ENCODE peak calls at places on chromosomes 4 and X, in seven cellular contexts. G is activated CD8-positive, alpha-beta T cell treated with anti-CD3 and anti-CD28 coated beads, Interleukin-2, amount 10 ng/mL, durations not matched to agents 7 days and 5 days; R is endothelial cell; D is HFF-Myc; O is EL; Y is GM03348; I is T47D. T is an unnamed sample.

GRCh38 chrX:5681159-5681558 is 547.5 kb downstream of the NLGN4X start:
- DNase-seq in R (no peak), G (no peak), I (peak; percentile 4), D (no peak), O (no peak), Y (peak; percentile 16), T (peak; percentile 0)

GRCh38 chrX:69309074-69309792 is 144.0 kb upstream of the PJA1 start:
- DNase-seq in G (no peak), O (no peak), I (no peak), R (no peak), D (no peak), Y (no peak), T (no peak)

GRCh38 chr4:150244600-150244999 is 166.4 kb downstream of the DCLK2 start:
- DNase-seq in O (peak; percentile 68), G (no peak), D (no peak), R (no peak), Y (peak; percentile 37), I (no peak), T (peak; percentile 60)

GRCh38 chrX:12065251-12065650 is 73.0 kb upstream of the FRMPD4 start:
- DNase-seq in I (peak; percentile 64), G (no peak), O (peak; percentile 30), D (no peak), Y (peak; percentile 31), R (peak; percentile 8), T (peak; percentile 35)

GRCh38 chr4:123481034-123481433 is 84.4 kb downstream of the SPRY1 start:
- DNase-seq in I (no peak), Y (peak; percentile 52), G (no peak), D (no peak), R (no peak), O (peak; percentile 74), T (peak; percentile 48)

GRCh38 chr4:1199556-1200331 is 27.4 kb upstream of the SPON2 start:
- DNase-seq in I (no peak), R (no peak), G (no peak), D (no peak), Y (no peak), O (no peak), T (no peak)

GRCh38 chr4:140238353-140239041 is 84.5 kb upstream of the MAML3 start:
- DNase-seq in I (peak; percentile 86), R (no peak), Y (peak; percentile 88), O (peak; percentile 70), G (no peak), D (peak; percentile 90), T (peak; percentile 96)

GRCh38 chr4:116515959-116516358 is 569.4 kb downstream of the TRAM1L1 start:
- DNase-seq in O (no peak), R (no peak), Y (no peak), D (no peak), G (no peak), I (peak; percentile 73), T (no peak)

GRCh38 chr4:6465985-6466384 is 6.4 kb downstream of the PPP2R2C start:
- DNase-seq in R (no peak), O (no peak), G (no peak), D (no peak), I (no peak), Y (no peak), T (no peak)

GRCh38 chr4:40976343-40976742 is 226.6 kb downstream of the NSUN7 start:
- DNase-seq in O (peak; percentile 63), G (peak; percentile 45), D (no peak), Y (peak; percentile 60), I (peak; percentile 66), R (peak; percentile 47), T (peak; percentile 77)

GRCh38 chr4:110270492-110271197 is 72.2 kb upstream of the ELOVL6 start:
- DNase-seq in D (peak; percentile 22), I (no peak), G (no peak), O (peak; percentile 86), R (no peak), Y (peak; percentile 87), T (peak; percentile 80)

GRCh38 chr4:7857238-7857701 is 82.4 kb downstream of the AFAP1 start:
- DNase-seq in R (no peak), I (no peak), Y (peak; percentile 84), O (peak; percentile 96), D (peak; percentile 72), G (no peak), T (peak; percentile 97)

GRCh38 chrX:132467029-132467428 is 21.8 kb downstream of the MBNL3 start:
- DNase-seq in O (no peak), I (no peak), G (no peak), D (no peak), R (no peak), Y (peak; percentile 28), T (no peak)

GRCh38 chr4:73870260-73870659 is 1.1 kb downstream of the CXCL1 start:
- DNase-seq in D (no peak), Y (no peak), G (no peak), O (peak; percentile 25), R (no peak), I (no peak), T (peak; percentile 48)